ENCODE peak calls at places on chromosomes 7 and 10, in six cellular contexts. F is neural progenitor cell, N is astrocyte of the spinal cord, U is fibroblast of mammary gland, A is AG09309, W is heart left ventricle. M is an unnamed sample.

GRCh38 chr7:69813637-69814240 is 215.5 kb downstream of the AUTS2 start:
- DNase-seq in F (no peak), N (no peak), U (no peak), A (no peak), W (no peak), M (no peak)

GRCh38 chr10:13271552-13272163 is 28.2 kb downstream of the PHYH start:
- DNase-seq in F (peak), N (no peak), U (peak), A (no peak), W (no peak), M (peak)

GRCh38 chr7:50197547-50197946 is 104.5 kb upstream of the ZPBP start:
- DNase-seq in F (no peak), N (no peak), U (no peak), A (no peak), W (no peak), M (no peak)

GRCh38 chr10:48604408-48605263 is at the start of gene ARHGAP22:
- DNase-seq in F (peak), N (peak), U (peak), A (no peak), W (peak), M (peak)

GRCh38 chr7:66741706-66742053 is 1.1 kb downstream of the RABGEF1 start:
- DNase-seq in F (peak), N (peak), U (peak), A (no peak), W (no peak), M (peak)

GRCh38 chr10:78342787-78343186 is 309.1 kb downstream of the RPS24 start:
- DNase-seq in F (no peak), N (no peak), U (no peak), A (no peak), W (no peak), M (no peak)

GRCh38 chr10:114024876-114025609 is 18.6 kb upstream of the ADRB1 start:
- DNase-seq in F (no peak), N (peak), U (peak), A (no peak), W (no peak), M (peak)

GRCh38 chr7:6433814-6434630 is 13.7 kb downstream of the DAGLB start:
- DNase-seq in F (no peak), N (no peak), U (no peak), A (no peak), W (no peak), M (no peak)

GRCh38 chr7:126791306-126791705 is 461.4 kb downstream of the GRM8 start:
- DNase-seq in F (no peak), N (peak), U (peak), A (no peak), W (no peak), M (no peak)

GRCh38 chr7:92691578-92691977 is 101.4 kb upstream of the FAM133B start:
- DNase-seq in F (peak), N (peak), U (peak), A (no peak), W (no peak), M (peak)

GRCh38 chr10:75717126-75717916 is 285.9 kb downstream of the LRMDA start:
- DNase-seq in F (no peak), N (no peak), U (peak), A (no peak), W (no peak), M (peak)

GRCh38 chr7:44236333-44236728 is 35.6 kb downstream of the YKT6 start:
- DNase-seq in F (peak), N (no peak), U (no peak), A (no peak), W (no peak), M (no peak)

GRCh38 chr7:116426428-116427156 is 72.9 kb upstream of the CAV2 start:
- DNase-seq in F (no peak), N (peak), U (peak), A (peak), W (no peak), M (peak)

GRCh38 chr10:118259288-118259906 is 82.7 kb downstream of the FAM204A start:
- DNase-seq in F (peak), N (no peak), U (peak), A (no peak), W (no peak), M (peak)

GRCh38 chr7:50721661-50722259 is 60.9 kb downstream of the GRB10 start:
- DNase-seq in F (no peak), N (no peak), U (no peak), A (no peak), W (peak), M (peak)

GRCh38 chr10:58807631-58808024 is 295.0 kb downstream of the BICC1 start:
- DNase-seq in F (no peak), N (no peak), U (peak), A (peak), W (no peak), M (peak)

GRCh38 chr7:86848226-86848625 is 204.5 kb downstream of the GRM3 start:
- DNase-seq in F (no peak), N (no peak), U (no peak), A (no peak), W (no peak), M (no peak)

GRCh38 chr10:132137111-132138072 is 49.4 kb upstream of the DPYSL4 start:
- DNase-seq in F (no peak), N (no peak), U (no peak), A (no peak), W (no peak), M (no peak)

GRCh38 chr10:78776746-78777145 is 292.0 kb upstream of the ZMIZ1 start:
- DNase-seq in F (no peak), N (no peak), U (no peak), A (no peak), W (no peak), M (no peak)

GRCh38 chr10:133412381-133412711 is 12.1 kb downstream of the SPRN start:
- DNase-seq in F (no peak), N (no peak), U (no peak), A (no peak), W (no peak), M (no peak)

GRCh38 chr10:94991243-94991888 is 52.9 kb downstream of the CYP2C9 start:
- DNase-seq in F (no peak), N (no peak), U (peak), A (no peak), W (no peak), M (no peak)

GRCh38 chr10:6013413-6014192 is 36.3 kb upstream of the IL15RA start:
- DNase-seq in F (no peak), N (no peak), U (no peak), A (no peak), W (no peak), M (no peak)

GRCh38 chr10:44960098-44960480 is 487 bp downstream of the RASSF4 start:
- DNase-seq in F (peak), N (no peak), U (no peak), A (no peak), W (no peak), M (no peak)

GRCh38 chr10:50992356-50992866 is 81.9 kb upstream of the PRKG1 start:
- DNase-seq in F (peak), N (no peak), U (peak), A (no peak), W (no peak), M (peak)

DNA sequence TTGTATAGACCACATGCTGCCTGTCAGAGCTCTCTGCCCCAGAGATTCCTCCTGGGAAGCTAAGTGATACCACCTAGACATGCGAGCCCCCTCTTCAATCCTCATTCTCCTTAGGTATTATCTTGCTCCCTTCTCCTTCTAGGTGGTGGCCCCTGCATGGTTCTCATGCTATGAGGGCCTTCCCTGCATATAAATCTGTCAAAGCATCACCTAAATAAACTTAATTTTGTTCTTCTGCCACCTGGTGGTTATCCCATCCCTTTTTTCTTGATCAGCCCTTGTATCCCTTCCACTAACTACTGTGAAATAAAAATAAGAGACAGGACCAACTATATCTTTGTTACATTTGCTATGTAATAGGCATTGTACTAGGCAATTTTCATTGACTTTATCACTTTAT is 242.1 kb downstream of the CDC14C start:
- DNase-seq in F (peak), N (peak), U (no peak), A (no peak), W (no peak), M (no peak)
- TF ChIP-seq CTCF in F (peak), N (no peak), U (no peak), A (no peak), W (no peak), M (no peak)

DNA sequence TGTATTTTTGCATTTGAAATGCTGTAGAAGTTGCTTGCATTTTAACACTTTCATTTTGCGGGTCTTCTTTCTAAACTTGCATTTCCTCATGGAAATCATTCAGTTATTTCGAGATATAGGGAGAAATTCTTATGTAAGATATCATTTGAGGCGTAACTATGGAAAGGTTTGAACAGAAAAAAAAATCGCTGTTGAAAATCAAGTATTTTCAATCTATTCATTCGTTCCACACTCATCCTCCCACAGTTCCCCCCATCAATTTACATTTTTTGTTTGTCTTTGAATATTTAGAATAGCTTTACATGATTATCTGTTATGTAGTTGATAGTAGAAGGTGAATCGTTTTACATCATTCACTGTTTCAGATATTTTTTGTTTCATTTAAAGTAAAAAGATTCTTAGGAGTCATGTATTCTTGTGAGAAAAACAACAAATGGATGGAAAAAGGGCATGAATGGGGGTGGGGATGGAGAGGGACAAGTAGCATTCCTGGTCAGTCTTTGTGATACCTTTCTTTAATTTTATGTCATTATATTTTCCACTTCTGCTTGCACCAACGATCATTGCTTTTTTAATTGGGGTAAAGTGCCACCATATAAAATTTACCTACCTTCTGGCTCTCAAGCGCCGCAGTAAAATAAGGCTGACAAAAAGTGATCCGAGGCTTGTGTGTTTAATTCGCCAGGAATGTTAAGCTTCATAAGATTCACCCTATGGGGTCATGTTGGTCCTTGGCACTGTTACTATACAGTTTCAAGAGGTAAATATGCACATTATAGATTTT is 3.2 kb upstream of the SKIDA1 start:
- DNase-seq in F (peak), N (peak), U (peak), A (no peak), W (no peak), M (no peak)
- H3K4me3 ChIP-seq in F (peak), N (peak), U (no peak), A (no peak), W (peak), M (peak)

DNA sequence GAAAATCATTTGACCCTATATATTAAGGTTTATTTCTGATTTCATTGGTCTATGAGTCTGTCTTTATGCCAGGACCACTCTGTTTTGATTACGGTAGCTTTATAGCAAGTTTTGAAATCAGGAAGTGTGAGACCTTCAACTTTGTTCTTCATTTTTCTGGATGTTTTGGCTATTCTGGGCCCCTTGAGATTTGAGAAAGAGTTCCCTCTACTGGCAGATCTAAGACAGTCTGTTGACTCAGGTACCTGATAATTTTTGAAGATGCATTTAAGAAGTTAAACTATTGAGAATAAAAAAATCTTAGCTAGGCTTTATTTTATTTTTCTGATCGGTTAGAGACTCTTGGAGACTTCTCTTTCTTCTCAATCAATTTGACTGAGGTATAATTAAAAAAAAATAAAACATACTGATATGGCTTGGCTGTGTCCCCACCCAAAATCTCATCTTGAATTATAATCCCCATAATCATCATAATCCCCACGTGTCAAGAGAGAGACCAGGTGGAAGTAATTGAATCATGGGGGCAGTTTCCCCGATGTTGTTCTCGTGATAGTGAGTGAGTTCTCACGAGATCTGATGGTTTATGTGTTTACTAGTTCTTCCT is 209.2 kb downstream of the SNX10 start:
- DNase-seq in F (peak), N (peak), U (peak), A (peak), W (no peak), M (peak)
- TF ChIP-seq CTCF in F (peak), N (peak), U (peak), A (peak), W (no peak), M (peak)

DNA sequence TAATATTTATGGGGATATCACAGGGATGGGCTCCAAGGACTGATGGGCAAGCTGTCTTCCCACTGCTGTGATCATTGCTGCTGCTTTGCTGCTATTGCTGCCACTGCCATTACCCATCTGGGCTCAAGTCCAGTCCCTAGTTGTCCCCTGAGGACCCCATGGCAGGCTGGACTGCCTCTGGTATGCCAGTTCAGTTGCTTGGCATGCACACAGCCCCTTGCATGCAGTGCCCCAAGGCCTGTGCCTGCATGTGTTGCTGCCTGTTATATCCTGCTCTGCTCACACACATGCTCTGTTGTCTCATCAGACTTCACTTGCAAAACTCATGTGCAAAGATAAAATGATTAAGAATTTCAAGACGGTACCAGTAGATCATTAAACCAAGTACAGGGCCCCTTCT is 109.6 kb downstream of the ADRA2A start:
- DNase-seq in F (no peak), N (no peak), U (no peak), A (no peak), W (no peak), M (no peak)
- H3K4me3 ChIP-seq in F (no peak), N (no peak), U (no peak), A (no peak), W (no peak), M (no peak)

GRCh38 chr7:80199072-80199471 is 64.4 kb downstream of the GNAI1 start:
- DNase-seq in F (no peak), N (no peak), U (no peak), A (no peak), W (no peak), M (no peak)
- TF ChIP-seq CTCF in F (no peak), N (no peak), U (no peak), A (no peak), W (no peak), M (no peak)